ENCODE peak calls at places on chromosomes 11 and 22, in four cellular contexts. F, R, E and P are unnamed samples.

GRCh38 chr11:121842186-121842585 is 273.8 kb downstream of the BLID start:
- DNase-seq in E (no peak), R (no peak), F (no peak), P (no peak)

GRCh38 chr11:126104420-126104819 is 41.8 kb upstream of the CDON start:
- DNase-seq in E (no peak), R (no peak), F (no peak), P (no peak)

GRCh38 chr11:33507967-33508366 is 192.7 kb downstream of the C11orf91 start:
- DNase-seq in F (peak; percentile 5), R (no peak), E (no peak), P (no peak)

GRCh38 chr11:70788247-70789022 is 390.1 kb downstream of the CTTN start:
- DNase-seq in R (no peak), F (no peak), E (no peak), P (no peak)

GRCh38 chr11:110173775-110174644 is 80.8 kb downstream of the ZC3H12C start:
- DNase-seq in R (peak; percentile 57), F (peak; percentile 11), E (peak; percentile 35), P (peak; percentile 88)

GRCh38 chr22:37419916-37420655 is 7.2 kb downstream of the ELFN2 start:
- DNase-seq in R (no peak), E (no peak), F (no peak), P (no peak)

GRCh38 chr22:26547426-26547825 is 35.2 kb upstream of the TFIP11 start:
- DNase-seq in R (no peak), E (no peak), F (no peak), P (no peak)

GRCh38 chr22:44915441-44915840 is 94.4 kb downstream of the PHF21B start:
- DNase-seq in F (no peak), R (no peak), E (no peak), P (no peak)

GRCh38 chr11:123103326-123103980 is 41.5 kb upstream of the HSPA8 start:
- DNase-seq in F (no peak), R (peak; percentile 85), E (no peak), P (peak; percentile 35)

GRCh38 chr11:2471048-2471803 is 26.4 kb downstream of the KCNQ1 start:
- DNase-seq in R (no peak), E (no peak), F (no peak), P (no peak)

GRCh38 chr22:25382762-25383161 is 163.3 kb downstream of the CRYBB2 start:
- DNase-seq in E (no peak), F (no peak), R (no peak), P (no peak)

GRCh38 chr11:104451193-104451592 is 287.2 kb upstream of the PDGFD start:
- DNase-seq in F (no peak), E (no peak), R (peak; percentile 57), P (no peak)

DNA sequence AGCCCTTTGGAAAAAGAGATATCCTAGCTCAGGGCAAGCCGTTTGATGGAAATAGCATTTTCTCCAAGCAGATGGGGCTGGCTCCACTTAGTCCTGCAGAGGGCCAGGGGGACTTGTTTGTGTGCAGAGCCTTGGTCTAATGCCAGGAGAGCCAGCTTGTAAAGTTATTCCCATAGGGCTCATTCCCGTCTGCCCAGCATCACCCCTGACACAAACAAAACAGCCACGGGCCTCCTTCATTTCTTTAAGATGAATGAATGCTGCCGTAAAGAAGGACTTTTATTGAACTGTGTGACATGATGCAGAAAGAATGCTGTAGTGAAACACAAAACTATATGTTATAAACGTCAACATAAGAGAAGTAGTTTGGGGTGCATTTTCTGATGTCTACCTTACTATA is 53.0 kb downstream of the NCAM1 start:
- DNase-seq in R (peak; percentile 11), F (no peak), E (no peak), P (no peak)
- H3K27ac ChIP-seq in R (peak overlapping the region; percentile 17), F (no peak overlapping the region), E (no peak overlapping the region), P (no peak overlapping the region)

DNA sequence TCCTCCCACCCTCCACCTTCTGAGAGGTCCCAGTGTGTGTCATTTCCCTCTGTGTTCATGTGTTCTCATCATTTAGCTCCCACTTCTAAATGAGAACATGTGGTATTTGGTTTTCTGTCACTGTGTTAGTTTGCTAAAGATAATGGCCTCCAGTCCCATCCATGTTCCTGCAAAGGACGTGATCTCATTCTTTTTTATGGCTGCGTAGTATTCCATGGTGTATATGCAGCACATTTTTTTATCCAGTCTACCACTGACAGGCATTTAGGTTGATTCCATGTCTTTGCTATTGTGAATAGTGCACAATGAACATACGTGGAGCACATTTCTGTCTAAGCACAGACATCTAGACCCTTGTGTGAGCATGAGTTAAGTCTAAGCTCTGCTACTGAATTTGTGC is 5.7 kb downstream of the CD3E start:
- DNase-seq in R (no peak), E (no peak), F (no peak), P (no peak)
- H3K27ac ChIP-seq in R (no peak overlapping the region), E (no peak overlapping the region), F (no peak overlapping the region), P (no peak overlapping the region)

GRCh38 chr11:20027546-20028014 is 132.7 kb downstream of the DBX1 start:
- DNase-seq in R (no peak), E (no peak), F (no peak), P (no peak)
- H3K27ac ChIP-seq in R (no peak overlapping the region), E (no peak overlapping the region), F (no peak overlapping the region), P (no peak overlapping the region)

GRCh38 chr11:108984548-108984947 is 319.7 kb downstream of the DDX10 start:
- DNase-seq in F (no peak), R (no peak), E (no peak), P (no peak)

GRCh38 chr11:108985611-108986279 is 320.9 kb downstream of the DDX10 start:
- DNase-seq in E (no peak), R (no peak), F (no peak), P (no peak)

GRCh38 chr11:108983621-108984020 is 318.8 kb downstream of the DDX10 start:
- DNase-seq in E (no peak), F (no peak), R (no peak), P (no peak)

DNA sequence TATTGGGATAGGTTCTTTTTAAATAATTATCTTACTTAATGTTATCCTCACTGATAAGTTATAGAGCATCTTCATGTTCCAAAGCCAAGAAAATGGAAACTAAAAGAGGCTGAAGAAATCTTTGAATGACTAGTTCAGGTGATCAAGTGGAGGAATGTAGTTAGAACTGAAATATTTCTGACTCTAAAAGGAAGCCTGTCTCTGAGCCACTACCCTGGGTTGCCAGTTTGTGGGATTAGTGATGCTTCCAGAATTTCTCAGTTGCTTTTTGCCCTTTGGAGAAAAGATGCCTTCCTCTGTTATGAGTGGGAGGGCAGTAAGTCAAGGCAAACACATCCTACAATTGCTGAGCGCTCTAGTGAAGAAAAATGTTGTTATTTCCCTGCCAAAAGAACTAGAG is 319.2 kb downstream of the DDX10 start:
- DNase-seq in R (no peak), F (no peak), E (no peak), P (no peak)
- H3K27ac ChIP-seq in R (no peak overlapping the region), F (no peak overlapping the region), E (no peak overlapping the region), P (no peak overlapping the region)

DNA sequence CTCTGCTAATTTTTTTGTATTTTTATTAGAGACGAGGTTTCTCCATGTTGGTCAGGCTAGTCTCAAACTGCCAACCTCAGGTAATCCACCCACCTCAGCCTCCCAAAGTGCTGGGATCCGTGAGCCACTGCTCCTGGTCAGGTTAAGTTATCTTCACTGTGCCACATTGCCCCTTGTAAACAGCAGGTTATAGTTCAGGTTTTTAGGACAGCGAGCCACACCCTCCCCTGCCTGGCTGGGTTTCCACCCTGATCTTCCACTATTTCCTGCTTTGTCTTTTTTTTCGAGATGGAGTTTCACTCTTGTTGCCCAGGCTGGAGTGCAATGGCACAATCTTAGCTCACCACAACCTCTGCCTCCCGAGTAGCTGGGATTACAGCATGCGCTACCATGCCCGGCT is 16.1 kb downstream of the ACO2 start:
- DNase-seq in F (no peak), E (no peak), R (no peak), P (no peak)
- H3K27ac ChIP-seq in F (no peak overlapping the region), E (no peak overlapping the region), R (no peak overlapping the region), P (no peak overlapping the region)

GRCh38 chr11:11163256-11163655 is 189.8 kb downstream of the CSNK2A3 start:
- DNase-seq in R (no peak), E (no peak), F (no peak), P (peak; percentile 13)

GRCh38 chr11:11167806-11168205 is 185.2 kb downstream of the CSNK2A3 start:
- DNase-seq in E (no peak), F (no peak), R (no peak), P (no peak)

GRCh38 chr11:11163669-11164377 is 189.2 kb downstream of the CSNK2A3 start:
- DNase-seq in R (no peak), F (no peak), E (no peak), P (no peak)
- H3K27ac ChIP-seq in R (no peak overlapping the region), F (no peak overlapping the region), E (no peak overlapping the region), P (no peak overlapping the region)

GRCh38 chr22:29946220-29946619 is 63.2 kb downstream of the MTMR3 start:
- DNase-seq in R (no peak), F (no peak), E (no peak), P (no peak)
- H3K27ac ChIP-seq in R (no peak overlapping the region), F (no peak overlapping the region), E (no peak overlapping the region), P (no peak overlapping the region)

GRCh38 chr22:42553475-42554361 is at the start of gene SERHL2:
- DNase-seq in R (peak; percentile 95), E (peak; percentile 86), F (peak; percentile 66), P (peak; percentile 47)
- H3K27ac ChIP-seq in R (peak within 1 kb of the TSS; percentile 61), E (no peak within 1 kb of the TSS), F (no peak within 1 kb of the TSS), P (no peak within 1 kb of the TSS)

GRCh38 chr22:43482310-43482625 is 70.5 kb downstream of the MPPED1 start:
- DNase-seq in E (no peak), R (no peak), F (no peak), P (no peak)
- H3K27ac ChIP-seq in E (no peak overlapping the region), R (no peak overlapping the region), F (no peak overlapping the region), P (no peak overlapping the region)

GRCh38 chr11:69451289-69451688 is 30.2 kb upstream of the LINC01488 start:
- DNase-seq in F (no peak), R (no peak), E (no peak), P (no peak)
- H3K27ac ChIP-seq in F (no peak overlapping the region), R (peak overlapping the region; percentile 94), E (no peak overlapping the region), P (no peak overlapping the region)